ENCODE peak calls at places on chromosome 3, in nine cellular contexts. F, I, T, J, Z, B, W, Q and H are unnamed samples.

GRCh38 chr3:138267083-138267482 is 62.6 kb downstream of the NME9 start:
- DNase-seq in F (no peak), I (no peak), T (no peak), J (no peak), Z (no peak), B (no peak), W (no peak), Q (no peak), H (no peak)

GRCh38 chr3:37546876-37547275 is 314.8 kb upstream of the CTDSPL start:
- DNase-seq in F (no peak), I (no peak), T (peak; percentile 47), J (no peak), Z (no peak), B (no peak), W (peak; percentile 72), Q (no peak), H (peak; percentile 68)

GRCh38 chr3:187531831-187532230 is 138.4 kb downstream of the SST start:
- DNase-seq in F (no peak), I (no peak), T (no peak), J (no peak), Z (no peak), B (no peak), W (no peak), Q (no peak), H (no peak)

GRCh38 chr3:66858656-66859381 is 139.3 kb upstream of the KBTBD8 start:
- DNase-seq in F (no peak), I (no peak), T (no peak), J (no peak), Z (no peak), B (no peak), W (no peak), Q (no peak), H (no peak)

GRCh38 chr3:70095260-70095659 is 95.7 kb downstream of the SAMMSON start:
- DNase-seq in F (no peak), I (no peak), T (no peak), J (no peak), Z (no peak), B (no peak), W (no peak), Q (no peak), H (no peak)

GRCh38 chr3:8658326-8659212 is 14.0 kb upstream of the SSUH2 start:
- DNase-seq in F (peak; percentile 44), I (no peak), T (no peak), J (no peak), Z (peak; percentile 98), B (peak; percentile 16), W (no peak), Q (peak; percentile 38), H (peak; percentile 74)

GRCh38 chr3:47512416-47513124 is 942 bp downstream of the ELP6 start:
- DNase-seq in F (no peak), I (peak; percentile 31), T (no peak), J (peak; percentile 7), Z (peak; percentile 29), B (no peak), W (no peak), Q (peak; percentile 36), H (no peak)

GRCh38 chr3:161800985-161801559 is 304.5 kb downstream of the OTOL1 start:
- DNase-seq in F (no peak), I (no peak), T (no peak), J (no peak), Z (no peak), B (no peak), W (no peak), Q (no peak), H (no peak)

GRCh38 chr3:22013641-22014040 is 262.6 kb upstream of the ZNF385D start:
- DNase-seq in F (no peak), I (no peak), T (no peak), J (no peak), Z (no peak), B (no peak), W (no peak), Q (no peak), H (no peak)